ENCODE peak calls at places on chromosome 11, in four cellular contexts. I is HFFc6, S is dorsolateral prefrontal cortex, Z is H9. E is an unnamed sample.

GRCh38 chr11:12088047-12088481 is 22.3 kb upstream of the MICAL2 start:
- DNase-seq in I (peak), S (peak), Z (no peak), E (no peak)

GRCh38 chr11:125370561-125371389 is 125.3 kb downstream of the FEZ1 start:
- DNase-seq in I (no peak), S (no peak), Z (no peak), E (no peak)

GRCh38 chr11:107076832-107077231 is 58.6 kb upstream of the GUCY1A2 start:
- DNase-seq in I (no peak), S (no peak), Z (no peak), E (no peak)

GRCh38 chr11:117856892-117857291 is 19.6 kb downstream of the FXYD6 start:
- DNase-seq in I (no peak), S (no peak), Z (peak), E (no peak)

GRCh38 chr11:70128435-70128906 is 50.4 kb downstream of the ANO1 start:
- DNase-seq in I (no peak), S (no peak), Z (peak), E (peak)

GRCh38 chr11:4185561-4185960 is 91.0 kb downstream of the RRM1 start:
- DNase-seq in I (no peak), S (no peak), Z (no peak), E (no peak)

GRCh38 chr11:83819936-83820549 is 533.9 kb upstream of the CCDC90B start:
- DNase-seq in I (peak), S (no peak), Z (no peak), E (no peak)

GRCh38 chr11:126880872-126881271 is 119.7 kb downstream of the KIRREL3 start:
- DNase-seq in I (no peak), S (no peak), Z (no peak), E (no peak)

GRCh38 chr11:116506446-116506845 is 266.3 kb downstream of the BUD13 start:
- DNase-seq in I (no peak), S (no peak), Z (no peak), E (no peak)

GRCh38 chr11:119828819-119829218 is 99.8 kb upstream of the NECTIN1 start:
- DNase-seq in I (no peak), S (no peak), Z (no peak), E (no peak)

GRCh38 chr11:34296412-34296811 is 61.4 kb downstream of the ABTB2 start:
- DNase-seq in I (no peak), S (no peak), Z (no peak), E (no peak)

GRCh38 chr11:65442952-65443351 is 20.4 kb downstream of the NEAT1 start:
- DNase-seq in I (peak), S (no peak), Z (no peak), E (peak)

GRCh38 chr11:128302425-128303186 is 284.8 kb downstream of the ETS1 start:
- DNase-seq in I (no peak), S (no peak), Z (no peak), E (no peak)

GRCh38 chr11:19674420-19674819 is 38.2 kb upstream of the NAV2 start:
- DNase-seq in I (no peak), S (no peak), Z (no peak), E (no peak)

GRCh38 chr11:132898021-132898420 is 634.3 kb downstream of the OPCML start:
- DNase-seq in I (peak), S (no peak), Z (no peak), E (no peak)

GRCh38 chr11:111469200-111469599 is 43.0 kb downstream of the BTG4 start:
- DNase-seq in I (no peak), S (no peak), Z (no peak), E (no peak)

GRCh38 chr11:59553323-59553722 is 42.0 kb downstream of the OR4D9 start:
- DNase-seq in I (no peak), S (no peak), Z (peak), E (no peak)

GRCh38 chr11:69950120-69950519 is 128.0 kb upstream of the ANO1 start:
- DNase-seq in I (no peak), S (no peak), Z (peak), E (no peak)

GRCh38 chr11:112785717-112786116 is 175.5 kb upstream of the NCAM1 start:
- DNase-seq in I (no peak), S (no peak), Z (no peak), E (no peak)

GRCh38 chr11:16326679-16327297 is 29.6 kb downstream of the SOX6 start:
- DNase-seq in I (peak), S (no peak), Z (no peak), E (no peak)

GRCh38 chr11:7892751-7893356 is 38.2 kb downstream of the OR10A6 start:
- DNase-seq in I (peak), S (no peak), Z (no peak), E (no peak)

GRCh38 chr11:1148752-1149180 is 9.0 kb upstream of the MUC5AC start:
- DNase-seq in I (no peak), S (no peak), Z (no peak), E (no peak)

DNA sequence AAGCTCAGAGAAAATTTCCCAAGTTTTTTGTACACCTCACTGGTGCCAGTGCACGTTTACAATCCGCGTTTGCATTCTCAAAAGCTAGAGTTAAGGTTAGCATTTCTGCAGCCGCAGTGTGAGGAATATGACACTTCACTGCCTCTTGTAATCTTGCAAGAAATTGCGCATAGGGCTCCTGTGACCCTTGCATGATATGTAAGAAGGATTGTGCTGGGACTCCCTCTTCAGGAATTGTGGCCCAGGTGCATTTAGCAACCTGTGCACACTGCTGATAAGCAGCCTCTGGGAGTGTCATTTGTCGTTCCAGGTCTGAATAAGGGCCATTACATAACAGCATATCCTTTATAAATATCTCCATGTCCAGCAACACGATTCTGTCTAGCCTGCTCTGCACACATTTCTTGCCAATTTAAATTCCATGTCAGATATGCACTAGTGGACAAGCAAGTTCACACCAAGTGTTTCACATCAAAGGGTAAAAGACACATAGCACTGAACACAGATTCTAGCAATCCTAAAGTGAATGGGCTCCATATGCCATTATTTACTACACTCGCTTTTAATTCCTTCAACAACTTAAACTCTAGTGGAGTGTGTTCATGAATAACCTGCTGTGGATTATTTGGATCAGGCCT is 69.2 kb upstream of the INCENP start:
- DNase-seq in I (peak), S (no peak), Z (peak), E (no peak)
- TF ChIP-seq CTCF in I (peak), S (no peak), Z (peak), E (no peak)

GRCh38 chr11:10558288-10558687 is 10.2 kb downstream of the LYVE1 start:
- DNase-seq in I (no peak), S (no peak), Z (no peak), E (no peak)
- TF ChIP-seq CTCF in I (no peak), S (no peak), Z (no peak), E (no peak)

GRCh38 chr11:102780491-102780918 is at the start of gene MMP10:
- DNase-seq in I (peak), S (no peak), Z (peak), E (no peak)
- TF ChIP-seq CTCF in I (peak), S (no peak), Z (peak), E (no peak)

GRCh38 chr11:66547662-66548009 is 933 bp downstream of the ACTN3 start:
- DNase-seq in I (no peak), S (no peak), Z (peak), E (no peak)
- TF ChIP-seq CTCF in I (no peak), S (no peak), Z (no peak), E (no peak)

DNA sequence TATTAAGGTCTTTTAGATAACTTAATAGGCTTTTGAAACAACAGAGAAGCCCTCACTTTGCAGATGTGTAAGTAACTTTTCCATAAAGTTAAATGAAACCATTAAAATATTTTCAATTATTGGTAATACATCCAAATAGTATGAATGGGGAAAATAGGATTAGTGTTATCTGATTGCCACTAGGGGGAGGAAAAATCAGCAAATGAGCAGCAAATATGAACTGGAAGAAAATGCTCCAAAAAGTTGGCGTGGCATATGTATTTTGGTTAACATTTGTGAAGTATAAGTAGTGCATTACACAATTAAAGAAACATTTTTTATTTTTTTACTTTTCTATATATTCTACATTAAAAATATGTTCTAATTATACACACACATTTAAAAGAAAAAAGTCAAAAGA is 259.8 kb upstream of the ANO5 start:
- DNase-seq in I (no peak), S (no peak), Z (no peak), E (no peak)
- TF ChIP-seq CTCF in I (peak), S (peak), Z (peak), E (no peak)